ENCODE peak calls at places on chromosomes 11 and 22, in ten cellular contexts. One of them, this sample, is unnamed.
A peak's percentile ranks its signal among the peaks of the same experiment; 100 is the strongest.

GRCh38 chr11:126833020-126833419 is 167.6 kb downstream of the KIRREL3 start:
- DNase-seq in prostate gland: no peak
- DNase-seq in HepG2: no peak
- DNase-seq in stomach: no peak
- DNase-seq in sigmoid colon: no peak
- DNase-seq in transverse colon: no peak
- DNase-seq in breast epithelium: no peak
- DNase-seq in GM23338: no peak
- DNase-seq in endothelial cell of umbilical vein: no peak
- DNase-seq in spleen: no peak
- DNase-seq in this sample: no peak

GRCh38 chr11:82969811-82970210 is 68.3 kb downstream of the DDIAS start:
- DNase-seq in prostate gland: no peak
- DNase-seq in HepG2: no peak
- DNase-seq in stomach: no peak
- DNase-seq in sigmoid colon: no peak
- DNase-seq in transverse colon: no peak
- DNase-seq in breast epithelium: no peak
- DNase-seq in GM23338: no peak
- DNase-seq in endothelial cell of umbilical vein: no peak
- DNase-seq in spleen: no peak
- DNase-seq in this sample: no peak

GRCh38 chr11:35619754-35620640 is 1.7 kb downstream of the FJX1 start:
- DNase-seq in prostate gland: no peak
- DNase-seq in HepG2: peak; percentile 38
- DNase-seq in stomach: no peak
- DNase-seq in sigmoid colon: peak; percentile 63
- DNase-seq in transverse colon: peak; percentile 8
- DNase-seq in breast epithelium: no peak
- DNase-seq in GM23338: peak; percentile 89
- DNase-seq in endothelial cell of umbilical vein: peak; percentile 43
- DNase-seq in spleen: no peak
- DNase-seq in this sample: no peak

GRCh38 chr11:118252688-118253087 is 523 bp upstream of the MPZL3 start:
- DNase-seq in prostate gland: no peak
- DNase-seq in HepG2: no peak
- DNase-seq in stomach: no peak
- DNase-seq in sigmoid colon: no peak
- DNase-seq in transverse colon: no peak
- DNase-seq in breast epithelium: no peak
- DNase-seq in GM23338: no peak
- DNase-seq in endothelial cell of umbilical vein: no peak
- DNase-seq in spleen: no peak
- DNase-seq in this sample: no peak

GRCh38 chr11:30422389-30422788 is 99.5 kb downstream of the ARL14EP start:
- DNase-seq in prostate gland: peak; percentile 38
- DNase-seq in HepG2: no peak
- DNase-seq in stomach: no peak
- DNase-seq in sigmoid colon: no peak
- DNase-seq in transverse colon: no peak
- DNase-seq in breast epithelium: no peak
- DNase-seq in GM23338: no peak
- DNase-seq in endothelial cell of umbilical vein: no peak
- DNase-seq in spleen: no peak
- DNase-seq in this sample: no peak

GRCh38 chr11:17351510-17352176 is at the start of gene NCR3LG1:
- DNase-seq in prostate gland: peak; percentile 23
- DNase-seq in HepG2: peak; percentile 46
- DNase-seq in stomach: peak; percentile 68
- DNase-seq in sigmoid colon: peak; percentile 86
- DNase-seq in transverse colon: peak; percentile 85
- DNase-seq in breast epithelium: no peak
- DNase-seq in GM23338: peak; percentile 77
- DNase-seq in endothelial cell of umbilical vein: peak; percentile 55
- DNase-seq in spleen: peak; percentile 91
- DNase-seq in this sample: peak; percentile 63

GRCh38 chr22:44291265-44292006 is 21.3 kb downstream of the SHISAL1 start:
- DNase-seq in prostate gland: no peak
- DNase-seq in HepG2: no peak
- DNase-seq in stomach: no peak
- DNase-seq in sigmoid colon: no peak
- DNase-seq in transverse colon: no peak
- DNase-seq in breast epithelium: no peak
- DNase-seq in GM23338: no peak
- DNase-seq in endothelial cell of umbilical vein: no peak
- DNase-seq in spleen: no peak
- DNase-seq in this sample: peak; percentile 72

GRCh38 chr11:36000616-36001190 is 56.8 kb downstream of the LDLRAD3 start:
- DNase-seq in prostate gland: peak; percentile 78
- DNase-seq in HepG2: no peak
- DNase-seq in stomach: no peak
- DNase-seq in sigmoid colon: no peak
- DNase-seq in transverse colon: no peak
- DNase-seq in breast epithelium: no peak
- DNase-seq in GM23338: no peak
- DNase-seq in endothelial cell of umbilical vein: no peak
- DNase-seq in spleen: no peak
- DNase-seq in this sample: no peak

GRCh38 chr11:62388999-62389398 is 29.8 kb upstream of the SCGB1A1 start:
- DNase-seq in prostate gland: no peak
- DNase-seq in HepG2: no peak
- DNase-seq in stomach: no peak
- DNase-seq in sigmoid colon: no peak
- DNase-seq in transverse colon: no peak
- DNase-seq in breast epithelium: no peak
- DNase-seq in GM23338: no peak
- DNase-seq in endothelial cell of umbilical vein: no peak
- DNase-seq in spleen: no peak
- DNase-seq in this sample: no peak

GRCh38 chr22:46618667-46619066 is 1.5 kb upstream of the GRAMD4 start:
- DNase-seq in prostate gland: no peak
- DNase-seq in HepG2: no peak
- DNase-seq in stomach: no peak
- DNase-seq in sigmoid colon: no peak
- DNase-seq in transverse colon: no peak
- DNase-seq in breast epithelium: no peak
- DNase-seq in GM23338: no peak
- DNase-seq in endothelial cell of umbilical vein: no peak
- DNase-seq in spleen: peak; percentile 75
- DNase-seq in this sample: peak; percentile 85

GRCh38 chr11:67376873-67377808 is 3.7 kb upstream of the CLCF1 start:
- DNase-seq in prostate gland: no peak
- DNase-seq in HepG2: no peak
- DNase-seq in stomach: no peak
- DNase-seq in sigmoid colon: no peak
- DNase-seq in transverse colon: no peak
- DNase-seq in breast epithelium: no peak
- DNase-seq in GM23338: no peak
- DNase-seq in endothelial cell of umbilical vein: no peak
- DNase-seq in spleen: no peak
- DNase-seq in this sample: no peak

DNA sequence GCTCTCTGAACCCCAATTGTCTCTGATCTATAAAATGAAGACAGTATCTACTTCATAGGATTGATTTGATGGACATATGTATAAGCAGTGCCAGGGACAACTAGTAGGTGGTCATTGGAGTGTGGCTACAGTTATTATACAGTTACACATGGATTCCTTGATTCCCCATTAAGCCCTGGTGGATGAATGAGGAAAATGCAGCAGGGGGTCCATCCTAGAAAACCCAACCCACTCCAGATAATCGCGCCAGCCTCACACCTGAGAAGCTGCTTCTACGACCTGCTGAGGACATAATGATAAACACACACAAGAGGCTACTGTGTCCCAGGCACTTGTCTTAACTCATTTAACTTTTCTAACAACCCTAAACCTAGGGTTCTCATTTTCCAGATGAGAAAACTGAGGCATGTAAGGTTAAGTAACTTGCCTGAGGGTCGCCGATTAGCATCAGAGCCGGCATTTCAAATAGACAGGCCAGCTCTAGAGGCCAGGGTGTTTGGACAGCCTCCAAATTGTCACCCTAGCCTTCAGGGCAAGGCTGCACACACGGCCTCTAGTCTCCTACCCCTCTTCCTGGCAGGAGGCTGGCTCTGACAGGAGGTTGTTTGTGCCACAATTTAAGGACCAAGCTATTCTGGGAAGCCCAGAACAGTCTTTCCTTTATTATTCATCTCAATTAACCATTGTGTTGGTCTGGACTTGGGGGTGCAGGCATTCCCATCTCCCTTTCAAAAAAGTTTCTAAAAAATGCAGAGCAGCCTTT is 3.8 kb upstream of the C11orf91 start:
- DNase-seq in prostate gland: no peak
- DNase-seq in HepG2: no peak
- DNase-seq in stomach: no peak
- DNase-seq in sigmoid colon: no peak
- DNase-seq in transverse colon: no peak
- DNase-seq in breast epithelium: no peak
- DNase-seq in GM23338: no peak
- DNase-seq in endothelial cell of umbilical vein: peak; percentile 52
- DNase-seq in spleen: no peak
- DNase-seq in this sample: no peak
- TF ChIP-seq POLR2AphosphoS5 in prostate gland: no peak
- TF ChIP-seq POLR2AphosphoS5 in HepG2: no peak
- TF ChIP-seq POLR2AphosphoS5 in stomach: no peak
- TF ChIP-seq POLR2AphosphoS5 in sigmoid colon: no peak
- TF ChIP-seq POLR2AphosphoS5 in transverse colon: no peak
- TF ChIP-seq POLR2AphosphoS5 in breast epithelium: no peak
- TF ChIP-seq POLR2AphosphoS5 in GM23338: no peak
- TF ChIP-seq POLR2AphosphoS5 in endothelial cell of umbilical vein: no peak
- TF ChIP-seq POLR2AphosphoS5 in spleen: no peak
- TF ChIP-seq POLR2AphosphoS5 in this sample: no peak

GRCh38 chr11:131858495-131858894 is 488.1 kb downstream of the NTM start:
- DNase-seq in prostate gland: no peak
- DNase-seq in HepG2: no peak
- DNase-seq in stomach: no peak
- DNase-seq in sigmoid colon: no peak
- DNase-seq in transverse colon: no peak
- DNase-seq in breast epithelium: no peak
- DNase-seq in GM23338: no peak
- DNase-seq in endothelial cell of umbilical vein: no peak
- DNase-seq in spleen: no peak
- DNase-seq in this sample: no peak
- TF ChIP-seq POLR2AphosphoS5 in prostate gland: no peak
- TF ChIP-seq POLR2AphosphoS5 in HepG2: no peak
- TF ChIP-seq POLR2AphosphoS5 in stomach: no peak
- TF ChIP-seq POLR2AphosphoS5 in sigmoid colon: no peak
- TF ChIP-seq POLR2AphosphoS5 in transverse colon: no peak
- TF ChIP-seq POLR2AphosphoS5 in breast epithelium: no peak
- TF ChIP-seq POLR2AphosphoS5 in GM23338: no peak
- TF ChIP-seq POLR2AphosphoS5 in endothelial cell of umbilical vein: no peak
- TF ChIP-seq POLR2AphosphoS5 in spleen: no peak
- TF ChIP-seq POLR2AphosphoS5 in this sample: no peak

DNA sequence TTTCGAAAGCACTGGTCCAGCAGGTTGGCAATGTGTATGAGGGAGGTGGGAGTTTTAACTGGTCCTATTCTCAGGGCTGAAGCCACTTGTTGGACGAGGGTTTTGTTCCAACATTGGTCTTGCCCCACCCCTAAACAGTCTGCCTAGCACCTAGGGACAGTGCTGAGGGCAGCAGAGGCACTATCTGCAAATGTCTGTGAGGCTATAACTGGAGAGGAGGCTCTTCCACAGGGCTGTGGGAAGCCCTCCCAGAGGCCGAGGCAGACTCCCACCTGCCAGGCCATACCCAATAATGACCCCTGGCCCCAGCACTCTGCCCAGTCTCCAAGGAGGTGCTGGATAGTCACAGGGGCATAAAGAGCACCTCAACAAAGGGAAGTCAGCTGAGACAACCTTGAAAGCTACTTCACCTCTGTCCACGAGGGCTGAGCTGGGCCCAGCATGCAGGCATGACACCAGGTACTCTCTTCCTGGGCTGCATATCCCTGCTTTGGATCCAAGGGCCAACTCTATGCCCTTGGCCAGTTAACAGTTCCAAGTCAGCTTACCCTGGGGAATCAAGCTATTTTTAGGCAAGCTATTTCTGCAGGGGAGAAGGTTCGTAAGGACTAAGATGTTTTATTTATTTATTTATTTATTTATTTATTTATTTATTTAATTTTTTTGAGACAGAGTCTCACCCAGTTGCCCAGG is 40.2 kb upstream of the SLC25A1 start:
- DNase-seq in prostate gland: no peak
- DNase-seq in HepG2: no peak
- DNase-seq in stomach: no peak
- DNase-seq in sigmoid colon: no peak
- DNase-seq in transverse colon: no peak
- DNase-seq in breast epithelium: no peak
- DNase-seq in GM23338: no peak
- DNase-seq in endothelial cell of umbilical vein: no peak
- DNase-seq in spleen: no peak
- DNase-seq in this sample: no peak
- TF ChIP-seq POLR2AphosphoS5 in prostate gland: no peak
- TF ChIP-seq POLR2AphosphoS5 in HepG2: no peak
- TF ChIP-seq POLR2AphosphoS5 in stomach: no peak
- TF ChIP-seq POLR2AphosphoS5 in sigmoid colon: no peak
- TF ChIP-seq POLR2AphosphoS5 in transverse colon: no peak
- TF ChIP-seq POLR2AphosphoS5 in breast epithelium: no peak
- TF ChIP-seq POLR2AphosphoS5 in GM23338: no peak
- TF ChIP-seq POLR2AphosphoS5 in endothelial cell of umbilical vein: no peak
- TF ChIP-seq POLR2AphosphoS5 in spleen: no peak
- TF ChIP-seq POLR2AphosphoS5 in this sample: no peak

GRCh38 chr22:42792909-42793847 is 63.9 kb downstream of the ARFGAP3 start:
- DNase-seq in prostate gland: no peak
- DNase-seq in HepG2: no peak
- DNase-seq in stomach: peak; percentile 23
- DNase-seq in sigmoid colon: peak; percentile 66
- DNase-seq in transverse colon: no peak
- DNase-seq in breast epithelium: no peak
- DNase-seq in GM23338: no peak
- DNase-seq in endothelial cell of umbilical vein: no peak
- DNase-seq in spleen: no peak
- DNase-seq in this sample: peak; percentile 73
- TF ChIP-seq POLR2AphosphoS5 in prostate gland: no peak
- TF ChIP-seq POLR2AphosphoS5 in HepG2: no peak
- TF ChIP-seq POLR2AphosphoS5 in stomach: no peak
- TF ChIP-seq POLR2AphosphoS5 in sigmoid colon: no peak
- TF ChIP-seq POLR2AphosphoS5 in transverse colon: no peak
- TF ChIP-seq POLR2AphosphoS5 in breast epithelium: no peak
- TF ChIP-seq POLR2AphosphoS5 in GM23338: no peak
- TF ChIP-seq POLR2AphosphoS5 in endothelial cell of umbilical vein: no peak
- TF ChIP-seq POLR2AphosphoS5 in spleen: no peak
- TF ChIP-seq POLR2AphosphoS5 in this sample: no peak

GRCh38 chr22:29202231-29203192 is 3.2 kb upstream of the EMID1 start:
- DNase-seq in prostate gland: no peak
- DNase-seq in HepG2: peak; percentile 38
- DNase-seq in stomach: peak; percentile 43
- DNase-seq in sigmoid colon: no peak
- DNase-seq in transverse colon: peak; percentile 59
- DNase-seq in breast epithelium: no peak
- DNase-seq in GM23338: peak; percentile 68
- DNase-seq in endothelial cell of umbilical vein: peak; percentile 26
- DNase-seq in spleen: peak; percentile 88
- DNase-seq in this sample: peak; percentile 31
- TF ChIP-seq POLR2AphosphoS5 in prostate gland: no peak
- TF ChIP-seq POLR2AphosphoS5 in HepG2: no peak
- TF ChIP-seq POLR2AphosphoS5 in stomach: no peak
- TF ChIP-seq POLR2AphosphoS5 in sigmoid colon: no peak
- TF ChIP-seq POLR2AphosphoS5 in transverse colon: no peak
- TF ChIP-seq POLR2AphosphoS5 in breast epithelium: no peak
- TF ChIP-seq POLR2AphosphoS5 in GM23338: no peak
- TF ChIP-seq POLR2AphosphoS5 in endothelial cell of umbilical vein: no peak
- TF ChIP-seq POLR2AphosphoS5 in spleen: peak; percentile 34
- TF ChIP-seq POLR2AphosphoS5 in this sample: peak; percentile 49